ENCODE peak calls at places on chromosome 15, in five cellular contexts. One of them, this sample, is unnamed.
A peak's percentile ranks its signal among the peaks of the same experiment; 100 is the strongest.

GRCh38 chr15:94259121-94259776 is 27.9 kb downstream of the MCTP2 start:
- DNase-seq in body of pancreas: no peak
- DNase-seq in astrocyte of the spinal cord: no peak
- DNase-seq in HepG2: no peak
- DNase-seq in thoracic aorta: no peak
- DNase-seq in this sample: no peak

GRCh38 chr15:64452988-64453688 is 7.2 kb upstream of the ZNF609 start:
- DNase-seq in body of pancreas: peak; percentile 59
- DNase-seq in astrocyte of the spinal cord: peak; percentile 41
- DNase-seq in HepG2: no peak
- DNase-seq in thoracic aorta: no peak
- DNase-seq in this sample: no peak

GRCh38 chr15:41559489-41560177 is 621 bp downstream of the TYRO3 start:
- DNase-seq in body of pancreas: peak; percentile 31
- DNase-seq in astrocyte of the spinal cord: peak; percentile 5
- DNase-seq in HepG2: no peak
- DNase-seq in thoracic aorta: no peak
- DNase-seq in this sample: no peak

GRCh38 chr15:79970921-79971434 is at the start of gene BCL2A1:
- DNase-seq in body of pancreas: no peak
- DNase-seq in astrocyte of the spinal cord: peak; percentile 58
- DNase-seq in HepG2: no peak
- DNase-seq in thoracic aorta: no peak
- DNase-seq in this sample: peak; percentile 33

GRCh38 chr15:79858469-79858868 is 38.3 kb downstream of the MTHFS start:
- DNase-seq in body of pancreas: no peak
- DNase-seq in astrocyte of the spinal cord: no peak
- DNase-seq in HepG2: no peak
- DNase-seq in thoracic aorta: no peak
- DNase-seq in this sample: no peak

GRCh38 chr15:69099976-69100375 is 60.5 kb upstream of the GLCE start:
- DNase-seq in body of pancreas: no peak
- DNase-seq in astrocyte of the spinal cord: no peak
- DNase-seq in HepG2: no peak
- DNase-seq in thoracic aorta: no peak
- DNase-seq in this sample: no peak

GRCh38 chr15:55916666-55917409 is 76.6 kb downstream of the NEDD4 start:
- DNase-seq in body of pancreas: no peak
- DNase-seq in astrocyte of the spinal cord: peak; percentile 85
- DNase-seq in HepG2: no peak
- DNase-seq in thoracic aorta: no peak
- DNase-seq in this sample: no peak

GRCh38 chr15:43067717-43068461 is 37.9 kb downstream of the UBR1 start:
- DNase-seq in body of pancreas: no peak
- DNase-seq in astrocyte of the spinal cord: peak; percentile 71
- DNase-seq in HepG2: peak; percentile 18
- DNase-seq in thoracic aorta: no peak
- DNase-seq in this sample: no peak

GRCh38 chr15:70494861-70495571 is 268.3 kb downstream of the UACA start:
- DNase-seq in body of pancreas: no peak
- DNase-seq in astrocyte of the spinal cord: peak; percentile 89
- DNase-seq in HepG2: peak; percentile 43
- DNase-seq in thoracic aorta: no peak
- DNase-seq in this sample: no peak

GRCh38 chr15:68057089-68057488 is 3.0 kb downstream of the PIAS1 start:
- DNase-seq in body of pancreas: no peak
- DNase-seq in astrocyte of the spinal cord: no peak
- DNase-seq in HepG2: no peak
- DNase-seq in thoracic aorta: no peak
- DNase-seq in this sample: no peak

GRCh38 chr15:80161473-80162016 is 8.7 kb downstream of the FAH start:
- DNase-seq in body of pancreas: no peak
- DNase-seq in astrocyte of the spinal cord: no peak
- DNase-seq in HepG2: no peak
- DNase-seq in thoracic aorta: no peak
- DNase-seq in this sample: no peak

GRCh38 chr15:23013681-23014080 is 25.7 kb downstream of the TUBGCP5 start:
- DNase-seq in body of pancreas: no peak
- DNase-seq in astrocyte of the spinal cord: no peak
- DNase-seq in HepG2: no peak
- DNase-seq in thoracic aorta: no peak
- DNase-seq in this sample: no peak

DNA sequence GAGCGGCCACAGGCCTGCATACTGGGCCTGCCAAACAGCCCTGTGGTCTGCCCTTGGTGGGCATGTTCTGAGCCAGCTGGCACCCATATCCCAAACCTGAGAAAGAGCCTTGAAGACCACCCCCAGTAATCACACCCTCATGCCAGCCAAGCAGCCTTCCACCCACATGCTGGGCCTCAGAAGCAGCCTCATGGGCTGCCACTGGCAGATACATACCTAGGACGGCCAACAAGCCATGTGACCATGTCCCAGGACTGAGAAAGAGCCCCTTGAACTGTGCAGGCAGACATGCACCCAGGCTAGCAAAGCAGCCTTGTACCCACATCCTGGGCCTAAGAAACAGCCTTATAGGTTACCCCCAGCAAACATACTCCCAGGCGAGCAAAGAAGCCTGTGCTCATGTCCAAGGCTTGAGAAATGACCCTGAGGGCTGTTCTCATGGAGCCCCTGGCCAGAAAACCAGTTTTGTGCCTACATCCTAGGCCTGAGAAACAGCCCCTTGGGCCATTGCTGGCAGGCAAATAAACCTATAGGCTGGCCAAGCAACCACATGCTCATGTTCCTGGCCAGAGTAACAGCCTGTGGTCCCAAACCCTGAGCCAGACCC is 24.9 kb downstream of the TUBGCP5 start:
- DNase-seq in body of pancreas: no peak
- DNase-seq in astrocyte of the spinal cord: no peak
- DNase-seq in HepG2: no peak
- DNase-seq in thoracic aorta: no peak
- DNase-seq in this sample: no peak
- TF ChIP-seq CTCF in body of pancreas: no peak
- TF ChIP-seq CTCF in astrocyte of the spinal cord: no peak
- TF ChIP-seq CTCF in HepG2: no peak
- TF ChIP-seq CTCF in thoracic aorta: no peak
- TF ChIP-seq CTCF in this sample: no peak

GRCh38 chr15:72341361-72341760 is 21.4 kb upstream of the CELF6 start:
- DNase-seq in body of pancreas: no peak
- DNase-seq in astrocyte of the spinal cord: no peak
- DNase-seq in HepG2: no peak
- DNase-seq in thoracic aorta: no peak
- DNase-seq in this sample: no peak
- TF ChIP-seq CTCF in body of pancreas: no peak
- TF ChIP-seq CTCF in astrocyte of the spinal cord: peak; percentile 24
- TF ChIP-seq CTCF in HepG2: peak; percentile 43
- TF ChIP-seq CTCF in thoracic aorta: no peak
- TF ChIP-seq CTCF in this sample: no peak

DNA sequence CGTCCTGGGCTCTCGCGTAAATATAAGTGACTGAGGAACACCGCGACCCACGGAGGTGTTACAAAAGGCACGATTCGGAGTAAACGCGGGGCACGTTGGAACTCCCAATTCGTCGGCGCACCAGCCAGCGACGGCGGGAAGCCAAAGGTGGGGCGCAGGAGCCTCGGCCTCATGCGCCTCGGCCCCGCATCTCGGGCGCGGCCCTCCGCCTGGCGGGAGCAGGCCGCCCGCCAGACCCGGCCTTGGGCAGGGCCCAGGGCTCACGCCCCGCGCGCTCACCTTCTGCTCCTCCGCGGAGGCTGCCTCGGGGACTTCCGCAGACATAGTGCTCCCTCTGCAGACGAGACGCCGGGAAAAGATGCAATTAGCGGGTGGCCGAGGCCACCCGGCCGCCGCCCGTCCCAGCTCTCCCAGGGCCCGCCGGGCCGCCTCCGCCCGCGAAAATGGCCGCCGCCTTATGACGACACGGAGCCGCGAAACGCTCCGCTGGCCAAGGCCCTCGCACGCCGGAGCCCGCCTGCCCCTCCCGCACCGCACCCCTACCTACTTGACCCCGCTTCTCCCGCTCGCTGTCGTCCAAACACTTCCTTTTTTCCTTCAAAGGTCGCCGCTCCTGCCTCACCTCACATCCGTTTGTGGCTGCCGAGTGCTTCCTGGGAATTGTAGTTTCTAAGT is at the start of gene ARPP19:
- DNase-seq in body of pancreas: peak; percentile 90
- DNase-seq in astrocyte of the spinal cord: peak; percentile 94
- DNase-seq in HepG2: peak; percentile 94
- DNase-seq in thoracic aorta: peak; percentile 72
- DNase-seq in this sample: peak; percentile 82
- TF ChIP-seq CTCF in body of pancreas: no peak
- TF ChIP-seq CTCF in astrocyte of the spinal cord: no peak
- TF ChIP-seq CTCF in HepG2: no peak
- TF ChIP-seq CTCF in thoracic aorta: no peak
- TF ChIP-seq CTCF in this sample: no peak

GRCh38 chr15:47688573-47689086 is 28.7 kb upstream of the SEMA6D start:
- DNase-seq in body of pancreas: no peak
- DNase-seq in astrocyte of the spinal cord: peak; percentile 32
- DNase-seq in HepG2: no peak
- DNase-seq in thoracic aorta: no peak
- DNase-seq in this sample: no peak

GRCh38 chr15:47682661-47683060 is 34.6 kb upstream of the SEMA6D start:
- DNase-seq in body of pancreas: no peak
- DNase-seq in astrocyte of the spinal cord: no peak
- DNase-seq in HepG2: no peak
- DNase-seq in thoracic aorta: no peak
- DNase-seq in this sample: no peak

GRCh38 chr15:47685141-47685870 is 32.0 kb upstream of the SEMA6D start:
- DNase-seq in body of pancreas: no peak
- DNase-seq in astrocyte of the spinal cord: no peak
- DNase-seq in HepG2: no peak
- DNase-seq in thoracic aorta: no peak
- DNase-seq in this sample: no peak
- TF ChIP-seq CTCF in body of pancreas: no peak
- TF ChIP-seq CTCF in astrocyte of the spinal cord: no peak
- TF ChIP-seq CTCF in HepG2: no peak
- TF ChIP-seq CTCF in thoracic aorta: no peak
- TF ChIP-seq CTCF in this sample: no peak

GRCh38 chr15:66232267-66232625 is 21.3 kb downstream of the MEGF11 start:
- DNase-seq in body of pancreas: no peak
- DNase-seq in astrocyte of the spinal cord: no peak
- DNase-seq in HepG2: no peak
- DNase-seq in thoracic aorta: no peak
- DNase-seq in this sample: no peak

GRCh38 chr15:66234798-66235197 is 18.8 kb downstream of the MEGF11 start:
- DNase-seq in body of pancreas: no peak
- DNase-seq in astrocyte of the spinal cord: no peak
- DNase-seq in HepG2: no peak
- DNase-seq in thoracic aorta: no peak
- DNase-seq in this sample: no peak

GRCh38 chr15:66231421-66232266 is 21.9 kb downstream of the MEGF11 start:
- DNase-seq in body of pancreas: no peak
- DNase-seq in astrocyte of the spinal cord: no peak
- DNase-seq in HepG2: no peak
- DNase-seq in thoracic aorta: no peak
- DNase-seq in this sample: no peak

GRCh38 chr15:66235866-66236265 is 17.7 kb downstream of the MEGF11 start:
- DNase-seq in body of pancreas: no peak
- DNase-seq in astrocyte of the spinal cord: no peak
- DNase-seq in HepG2: no peak
- DNase-seq in thoracic aorta: no peak
- DNase-seq in this sample: no peak

DNA sequence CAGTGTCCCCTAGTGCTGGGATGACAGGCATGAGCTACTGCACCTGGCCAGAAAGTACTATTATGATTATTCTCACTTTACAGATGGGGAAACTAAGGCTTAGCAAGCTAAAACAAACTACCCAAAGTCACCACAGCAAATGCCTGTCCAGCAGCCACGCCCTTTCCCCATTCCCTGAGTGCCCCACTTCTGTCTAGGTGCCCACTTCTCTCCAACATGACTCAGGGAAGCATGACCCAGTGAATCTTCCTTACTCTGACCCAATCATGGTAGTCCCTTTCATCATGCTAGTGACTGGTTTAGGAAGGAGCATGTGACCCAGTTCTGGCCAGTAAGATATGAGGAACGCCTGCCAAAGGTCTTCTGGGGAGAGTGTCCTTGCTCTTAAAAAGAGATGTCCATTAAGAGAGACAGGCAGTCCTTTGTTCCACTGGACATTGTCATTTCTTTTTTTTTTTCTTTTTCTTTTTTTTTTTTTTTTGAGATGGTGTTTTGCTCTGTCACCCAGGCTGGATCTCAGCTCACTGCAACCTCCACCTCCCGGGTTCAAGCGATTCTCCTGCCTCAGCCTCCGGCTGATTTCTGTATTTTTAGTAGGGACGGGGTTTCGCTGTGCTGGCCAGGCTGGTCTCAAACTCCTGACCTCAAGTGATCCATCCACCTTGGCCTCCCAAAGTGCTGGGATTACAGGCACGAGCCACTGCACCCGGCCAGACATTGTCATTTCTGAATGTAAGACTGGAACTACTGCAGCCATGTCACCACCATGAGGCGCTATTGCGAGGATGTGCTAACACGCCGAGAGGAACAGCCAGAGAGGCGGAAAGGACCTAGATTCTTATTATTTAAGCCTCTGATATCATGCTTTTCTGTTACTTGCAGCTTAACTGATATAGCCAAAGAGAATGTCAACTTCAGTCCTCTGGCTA is 19.8 kb downstream of the MEGF11 start:
- DNase-seq in body of pancreas: no peak
- DNase-seq in astrocyte of the spinal cord: no peak
- DNase-seq in HepG2: peak; percentile 23
- DNase-seq in thoracic aorta: no peak
- DNase-seq in this sample: no peak
- TF ChIP-seq CTCF in body of pancreas: no peak
- TF ChIP-seq CTCF in astrocyte of the spinal cord: no peak
- TF ChIP-seq CTCF in HepG2: peak; percentile 8
- TF ChIP-seq CTCF in thoracic aorta: no peak
- TF ChIP-seq CTCF in this sample: no peak

DNA sequence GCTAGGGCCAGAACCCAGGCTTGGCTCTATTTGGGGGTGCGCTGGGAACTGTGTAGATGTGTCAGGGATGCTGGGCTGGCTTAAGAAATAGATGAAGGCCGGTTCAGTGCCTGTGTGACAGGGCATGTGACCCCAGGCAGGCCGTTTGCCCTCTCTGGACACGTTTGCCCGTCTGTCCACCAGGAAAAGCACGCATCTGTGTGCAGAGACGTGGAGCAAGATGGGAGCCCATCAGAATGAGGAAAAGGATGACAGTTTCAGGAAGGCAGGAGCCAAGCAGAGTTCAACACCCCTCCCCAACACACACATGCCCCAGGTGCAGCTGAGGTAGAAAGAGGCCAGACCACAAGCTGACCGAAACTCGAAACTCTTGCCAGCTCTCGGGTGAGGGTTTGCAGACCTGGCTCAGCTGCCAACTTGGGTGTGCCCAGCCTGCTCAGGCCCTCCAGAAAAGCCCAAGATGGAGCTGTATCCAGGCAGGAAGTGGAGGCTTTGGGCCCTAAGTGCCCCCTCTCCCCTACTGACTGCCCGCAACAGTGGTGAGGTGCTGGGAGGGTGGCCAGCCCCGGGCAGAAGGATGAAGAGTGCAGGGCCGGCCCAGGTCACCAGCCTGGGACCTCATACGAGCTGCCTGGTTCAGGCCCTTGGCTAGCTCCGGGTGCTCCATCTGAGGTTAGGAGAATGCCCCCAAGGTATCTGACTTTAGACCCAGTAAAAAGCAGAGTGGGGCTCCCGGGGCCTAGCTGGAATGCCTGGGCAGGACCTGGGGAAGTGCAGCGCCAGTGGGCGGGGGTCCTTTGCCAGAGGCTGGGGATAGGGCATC is 10.2 kb upstream of the MESP1 start:
- DNase-seq in body of pancreas: peak; percentile 77
- DNase-seq in astrocyte of the spinal cord: no peak
- DNase-seq in HepG2: no peak
- DNase-seq in thoracic aorta: no peak
- DNase-seq in this sample: no peak
- TF ChIP-seq CTCF in body of pancreas: peak; percentile 4
- TF ChIP-seq CTCF in astrocyte of the spinal cord: no peak
- TF ChIP-seq CTCF in HepG2: no peak
- TF ChIP-seq CTCF in thoracic aorta: no peak
- TF ChIP-seq CTCF in this sample: no peak

GRCh38 chr15:33013827-33014445 is 180.6 kb downstream of the FMN1 start:
- DNase-seq in body of pancreas: no peak
- DNase-seq in astrocyte of the spinal cord: peak; percentile 67
- DNase-seq in HepG2: no peak
- DNase-seq in thoracic aorta: no peak
- DNase-seq in this sample: no peak
- TF ChIP-seq CTCF in body of pancreas: no peak
- TF ChIP-seq CTCF in astrocyte of the spinal cord: no peak
- TF ChIP-seq CTCF in HepG2: no peak
- TF ChIP-seq CTCF in thoracic aorta: no peak
- TF ChIP-seq CTCF in this sample: no peak